ENCODE peak calls at places on chromosomes 4 and X, in five cellular contexts. S is K562, Y is A549, R is H1, W is SK-N-SH. U is an unnamed sample.

GRCh38 chr4:12875640-12876243 is 608.4 kb downstream of the RAB28 start:
- DNase-seq in W (no peak), R (no peak), S (no peak), Y (no peak), U (no peak)

GRCh38 chr4:86044593-86044985 is 315.3 kb downstream of the MAPK10 start:
- DNase-seq in R (no peak), Y (no peak), W (no peak), S (no peak), U (no peak)

GRCh38 chr4:154622598-154622997 is 10.1 kb upstream of the FGG start:
- DNase-seq in R (no peak), S (peak), W (peak), Y (peak), U (peak)

GRCh38 chr4:124806403-124806802 is 93.9 kb upstream of the ANKRD50 start:
- DNase-seq in W (no peak), R (peak), S (no peak), Y (no peak), U (no peak)

GRCh38 chr4:144663852-144664488 is 18.0 kb downstream of the HHIP start:
- DNase-seq in W (no peak), S (no peak), R (no peak), Y (no peak), U (no peak)

GRCh38 chr4:1473718-1474117 is 67.5 kb upstream of the NKX1-1 start:
- DNase-seq in R (no peak), W (peak), Y (no peak), S (no peak), U (no peak)

GRCh38 chr4:38855466-38855865 is 1.2 kb downstream of the TLR6 start:
- DNase-seq in Y (no peak), W (no peak), R (no peak), S (no peak), U (peak)

GRCh38 chrX:16771483-16772398 is 14.5 kb upstream of the TXLNG start:
- DNase-seq in Y (peak), W (peak), R (no peak), S (peak), U (peak)

GRCh38 chr4:4472344-4472958 is 69.4 kb downstream of the STX18 start:
- DNase-seq in S (no peak), R (no peak), W (no peak), Y (no peak), U (no peak)

GRCh38 chr4:182143822-182144620 is 99.2 kb upstream of the TENM3 start:
- DNase-seq in W (peak), Y (peak), R (no peak), S (no peak), U (no peak)

GRCh38 chr4:14168919-14169318 is 541.4 kb upstream of the BOD1L1 start:
- DNase-seq in R (no peak), Y (peak), S (no peak), W (peak), U (no peak)

GRCh38 chr4:20126906-20127305 is 124.8 kb upstream of the SLIT2 start:
- DNase-seq in S (no peak), W (no peak), R (no peak), Y (no peak), U (no peak)

GRCh38 chr4:82371398-82371972 is 2.3 kb downstream of the HNRNPD start:
- DNase-seq in Y (no peak), S (peak), R (no peak), W (peak), U (peak)

GRCh38 chr4:2526559-2526958 is 9.9 kb upstream of the FAM193A start:
- DNase-seq in R (no peak), Y (no peak), W (no peak), S (no peak), U (no peak)

GRCh38 chrX:100973411-100973810 is 3.9 kb downstream of the ARL13A start:
- DNase-seq in W (no peak), Y (no peak), S (no peak), R (no peak), U (no peak)

GRCh38 chr4:6377626-6378492 is 94.6 kb downstream of the PPP2R2C start:
- DNase-seq in Y (no peak), R (no peak), W (peak), S (no peak), U (no peak)

GRCh38 chrX:44937606-44938005 is 64.6 kb downstream of the KDM6A start:
- DNase-seq in W (no peak), R (no peak), S (no peak), Y (no peak), U (no peak)

GRCh38 chr4:54094449-54094848 is 5.5 kb upstream of the GSX2 start:
- DNase-seq in S (no peak), R (no peak), Y (no peak), W (no peak), U (no peak)

GRCh38 chrX:118066867-118067515 is 49.6 kb downstream of the KLHL13 start:
- DNase-seq in W (no peak), S (no peak), Y (no peak), R (no peak), U (no peak)

GRCh38 chrX:84188320-84188834 is 378 bp upstream of the RPS6KA6 start:
- DNase-seq in W (peak), Y (peak), R (peak), S (no peak), U (no peak)

GRCh38 chr4:158805628-158806471 is 37.0 kb downstream of the FNIP2 start:
- DNase-seq in Y (no peak), R (no peak), W (peak), S (no peak), U (peak)

GRCh38 chrX:150864127-150864526 is 34.3 kb downstream of the CD99L2 start:
- DNase-seq in R (no peak), Y (no peak), W (no peak), S (no peak), U (no peak)

GRCh38 chrX:41087219-41087618 is 2.0 kb downstream of the USP9X start:
- DNase-seq in R (no peak), Y (no peak), W (no peak), S (no peak), U (no peak)

GRCh38 chr4:47703964-47704363 is 133.9 kb downstream of the CORIN start:
- DNase-seq in R (no peak), Y (no peak), W (no peak), S (no peak), U (no peak)

DNA sequence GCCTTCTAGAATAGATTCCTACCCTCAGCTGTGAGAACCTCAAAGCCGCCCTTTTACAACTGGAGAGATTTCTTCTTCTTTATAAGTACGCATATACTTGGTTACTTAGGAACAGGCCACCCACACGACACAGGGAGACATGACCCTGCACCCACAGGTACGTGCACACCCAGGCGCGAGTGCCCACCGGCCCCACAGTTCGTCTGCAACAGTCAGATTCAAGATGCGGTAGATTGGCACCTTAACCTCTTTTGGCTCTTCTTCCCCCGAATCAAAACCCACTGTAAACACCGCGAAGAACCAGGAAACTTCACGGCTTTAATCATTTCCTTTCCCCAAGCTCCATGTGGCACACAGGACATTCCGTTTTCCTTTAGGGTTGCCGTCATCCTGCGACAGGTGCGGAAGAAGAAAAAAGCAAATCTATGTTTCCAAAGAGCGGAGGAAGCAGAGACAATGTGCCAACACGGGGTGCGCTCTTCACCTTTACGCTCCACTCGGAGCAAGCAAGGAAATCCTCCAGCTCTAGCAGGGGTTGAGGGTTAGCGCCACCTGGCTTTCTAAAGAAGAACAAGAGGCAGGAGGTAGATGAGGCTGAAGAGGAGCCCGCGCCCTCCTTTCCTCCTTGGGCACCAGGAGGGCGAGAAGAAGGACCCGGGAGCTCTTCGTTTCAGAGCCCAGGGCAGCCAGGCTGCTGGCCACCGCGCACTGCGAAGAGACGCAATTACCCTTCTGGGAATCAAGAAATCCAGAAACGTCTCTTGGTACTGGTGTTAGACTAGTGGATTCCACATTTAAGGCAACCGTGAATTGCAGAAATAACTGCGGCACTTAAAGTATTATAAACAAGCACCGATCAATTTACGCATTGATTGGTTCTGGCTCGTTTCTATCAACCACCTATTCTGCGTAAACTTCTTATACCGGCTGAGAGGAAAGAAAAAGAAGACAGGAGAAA is 35.7 kb downstream of the HAND2 start:
- DNase-seq in R (peak), W (no peak), S (peak), Y (peak), U (peak)
- TF ChIP-seq CTCF in R (peak), W (peak), S (peak), Y (peak), U (peak)

DNA sequence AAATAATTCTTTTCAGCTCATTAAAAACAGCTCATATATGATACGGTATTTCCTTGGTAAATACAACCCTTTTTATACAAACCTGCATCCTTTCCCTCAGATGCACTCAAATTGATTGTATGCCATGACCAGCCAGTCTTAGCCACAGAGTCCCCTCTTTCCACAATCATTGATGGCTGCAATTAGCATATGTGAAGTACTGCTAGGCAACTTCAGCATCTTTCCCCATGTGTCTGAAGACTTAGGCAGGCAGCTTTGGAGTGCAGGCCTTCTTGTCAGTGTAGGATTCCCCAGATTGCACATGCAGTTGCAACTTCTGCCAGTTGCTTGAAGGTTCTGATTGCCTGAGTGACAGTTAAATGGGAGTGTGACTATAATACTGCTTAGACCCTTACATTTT is 15.6 kb upstream of the MBNL3 start:
- DNase-seq in W (no peak), R (no peak), Y (no peak), S (no peak), U (no peak)
- TF ChIP-seq MAX in W (no peak), R (no peak), Y (no peak), S (no peak), U (no peak)

GRCh38 chrX:124406294-124407013 is 60.1 kb downstream of the SH2D1A start:
- DNase-seq in Y (peak), S (peak), W (peak), R (no peak), U (peak)
- TF ChIP-seq CTCF in Y (peak), S (peak), W (peak), R (peak), U (peak)

DNA sequence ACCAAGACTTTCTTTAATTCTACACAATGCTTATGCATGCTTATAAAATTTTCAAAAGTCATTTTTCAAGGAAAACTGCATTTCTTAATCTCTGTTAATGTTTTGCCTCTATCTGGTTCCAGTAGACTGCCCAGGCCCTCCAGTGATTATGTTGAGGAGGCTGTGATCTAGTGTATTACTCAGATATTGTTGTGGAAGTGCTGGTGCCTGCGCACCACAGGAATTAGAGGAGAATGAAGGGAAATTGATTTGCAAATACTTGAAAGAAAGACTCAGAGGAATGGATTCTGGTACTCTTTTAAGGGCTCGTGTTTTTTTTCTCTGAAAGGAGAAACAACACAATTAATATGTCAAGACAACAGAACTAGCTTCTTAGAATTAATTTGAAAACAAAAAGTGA is 1015.1 kb downstream of the RPA4 start:
- DNase-seq in W (no peak), S (no peak), Y (no peak), R (no peak), U (no peak)
- TF ChIP-seq MAX in W (no peak), S (no peak), Y (no peak), R (no peak), U (no peak)

GRCh38 chr4:23900636-23901035 is 10.8 kb upstream of the PPARGC1A start:
- DNase-seq in S (no peak), Y (no peak), R (no peak), W (no peak), U (no peak)

GRCh38 chr4:23899565-23899964 is 9.7 kb upstream of the PPARGC1A start:
- DNase-seq in S (no peak), R (no peak), W (no peak), Y (no peak), U (no peak)

GRCh38 chr4:23903859-23904438 is 14.1 kb upstream of the PPARGC1A start:
- DNase-seq in S (no peak), W (no peak), R (no peak), Y (no peak), U (peak)

GRCh38 chr4:23904639-23905061 is 14.8 kb upstream of the PPARGC1A start:
- DNase-seq in W (no peak), S (no peak), R (no peak), Y (no peak), U (no peak)

DNA sequence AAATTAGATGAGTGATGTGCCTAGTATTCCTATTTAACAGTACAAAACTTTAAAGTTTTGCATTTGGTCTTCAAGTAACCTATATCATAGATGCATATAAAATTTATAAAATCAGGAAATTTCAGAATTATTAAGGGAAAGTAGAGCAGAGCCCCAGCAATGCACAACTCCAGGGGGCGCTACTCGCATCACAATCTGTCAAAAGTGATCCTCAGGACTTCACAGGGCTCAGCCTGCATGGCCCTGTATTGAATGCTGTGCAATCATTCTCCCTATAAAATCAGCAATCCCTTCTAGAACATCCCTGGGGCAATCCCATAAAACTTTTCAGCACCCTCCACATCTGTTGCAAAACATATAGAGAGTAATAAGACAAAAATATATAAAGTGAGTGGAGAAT is 12.4 kb upstream of the PPARGC1A start:
- DNase-seq in W (no peak), R (no peak), S (no peak), Y (no peak), U (peak)
- TF ChIP-seq CTCF in W (peak), R (peak), S (no peak), Y (no peak), U (peak)